ENCODE peak calls at places on chromosomes 3 and 15, in ten cellular contexts. One of them, this sample, is unnamed.

GRCh38 chr3:147813256-147813655 is 404.1 kb downstream of the ZIC1 start:
- DNase-seq in kidney: no peak
- DNase-seq in SJSA1: no peak
- DNase-seq in left ventricle myocardium inferior: no peak
- DNase-seq in IMR-90: no peak
- DNase-seq in GM23248: no peak
- DNase-seq in tibial nerve: no peak
- DNase-seq in GM23338: no peak
- DNase-seq in breast epithelium: no peak
- DNase-seq in neural progenitor cell: no peak
- DNase-seq in this sample: no peak

GRCh38 chr3:128554100-128554464 is 61.1 kb upstream of the GATA2 start:
- DNase-seq in tibial nerve: no peak
- DNase-seq in kidney: no peak
- DNase-seq in SJSA1: peak; percentile 27
- DNase-seq in IMR-90: peak; percentile 79
- DNase-seq in GM23338: no peak
- DNase-seq in GM23248: peak; percentile 50
- DNase-seq in neural progenitor cell: no peak
- DNase-seq in left ventricle myocardium inferior: no peak
- DNase-seq in breast epithelium: peak; percentile 27
- DNase-seq in this sample: no peak

GRCh38 chr3:131730581-131730980 is 227.8 kb upstream of the MRPL3 start:
- DNase-seq in neural progenitor cell: no peak
- DNase-seq in tibial nerve: no peak
- DNase-seq in GM23248: peak; percentile 84
- DNase-seq in breast epithelium: no peak
- DNase-seq in left ventricle myocardium inferior: no peak
- DNase-seq in GM23338: no peak
- DNase-seq in SJSA1: no peak
- DNase-seq in kidney: no peak
- DNase-seq in IMR-90: no peak
- DNase-seq in this sample: no peak

GRCh38 chr15:78264304-78265136 is at the start of gene DNAJA4:
- DNase-seq in GM23248: peak; percentile 59
- DNase-seq in IMR-90: no peak
- DNase-seq in GM23338: peak; percentile 76
- DNase-seq in kidney: peak; percentile 85
- DNase-seq in left ventricle myocardium inferior: peak; percentile 69
- DNase-seq in breast epithelium: peak; percentile 64
- DNase-seq in neural progenitor cell: peak; percentile 17
- DNase-seq in SJSA1: no peak
- DNase-seq in tibial nerve: peak; percentile 23
- DNase-seq in this sample: peak; percentile 68

GRCh38 chr15:48494646-48495045 is 150.9 kb downstream of the FBN1 start:
- DNase-seq in neural progenitor cell: no peak
- DNase-seq in left ventricle myocardium inferior: no peak
- DNase-seq in SJSA1: no peak
- DNase-seq in breast epithelium: no peak
- DNase-seq in IMR-90: peak; percentile 31
- DNase-seq in GM23248: peak; percentile 45
- DNase-seq in kidney: no peak
- DNase-seq in GM23338: no peak
- DNase-seq in tibial nerve: no peak
- DNase-seq in this sample: no peak

GRCh38 chr3:109339714-109340648 is 2.6 kb upstream of the DPPA4 start:
- DNase-seq in left ventricle myocardium inferior: no peak
- DNase-seq in SJSA1: no peak
- DNase-seq in GM23248: no peak
- DNase-seq in breast epithelium: no peak
- DNase-seq in GM23338: peak; percentile 66
- DNase-seq in IMR-90: no peak
- DNase-seq in neural progenitor cell: no peak
- DNase-seq in kidney: no peak
- DNase-seq in tibial nerve: no peak
- DNase-seq in this sample: no peak

GRCh38 chr3:128416578-128417150 is 50.0 kb downstream of the DNAJB8 start:
- DNase-seq in SJSA1: peak; percentile 57
- DNase-seq in neural progenitor cell: no peak
- DNase-seq in left ventricle myocardium inferior: no peak
- DNase-seq in tibial nerve: no peak
- DNase-seq in GM23338: no peak
- DNase-seq in kidney: no peak
- DNase-seq in IMR-90: peak; percentile 71
- DNase-seq in breast epithelium: no peak
- DNase-seq in GM23248: peak; percentile 95
- DNase-seq in this sample: no peak

GRCh38 chr3:157089455-157090221 is 70.3 kb downstream of the CCNL1 start:
- DNase-seq in tibial nerve: no peak
- DNase-seq in kidney: no peak
- DNase-seq in SJSA1: no peak
- DNase-seq in left ventricle myocardium inferior: peak; percentile 29
- DNase-seq in neural progenitor cell: no peak
- DNase-seq in breast epithelium: no peak
- DNase-seq in IMR-90: peak; percentile 71
- DNase-seq in GM23338: peak; percentile 19
- DNase-seq in GM23248: no peak
- DNase-seq in this sample: no peak

GRCh38 chr3:51709004-51709420 is 2.1 kb downstream of the GRM2 start:
- DNase-seq in tibial nerve: no peak
- DNase-seq in GM23248: no peak
- DNase-seq in GM23338: no peak
- DNase-seq in breast epithelium: peak; percentile 38
- DNase-seq in kidney: peak; percentile 61
- DNase-seq in IMR-90: no peak
- DNase-seq in neural progenitor cell: no peak
- DNase-seq in left ventricle myocardium inferior: no peak
- DNase-seq in SJSA1: no peak
- DNase-seq in this sample: no peak

GRCh38 chr3:72318504-72319201 is 529.6 kb downstream of the SHQ1 start:
- DNase-seq in tibial nerve: no peak
- DNase-seq in SJSA1: peak; percentile 81
- DNase-seq in GM23248: no peak
- DNase-seq in GM23338: no peak
- DNase-seq in IMR-90: peak; percentile 53
- DNase-seq in breast epithelium: peak; percentile 66
- DNase-seq in left ventricle myocardium inferior: no peak
- DNase-seq in neural progenitor cell: no peak
- DNase-seq in kidney: no peak
- DNase-seq in this sample: no peak
- H3K27ac ChIP-seq in tibial nerve: no peak overlapping the region
- H3K27ac ChIP-seq in SJSA1: peak overlapping the region; percentile 76
- H3K27ac ChIP-seq in GM23248: peak overlapping the region; percentile 12
- H3K27ac ChIP-seq in GM23338: no peak overlapping the region
- H3K27ac ChIP-seq in IMR-90: peak overlapping the region; percentile 1
- H3K27ac ChIP-seq in breast epithelium: no peak overlapping the region
- H3K27ac ChIP-seq in left ventricle myocardium inferior: peak overlapping the region; percentile 70
- H3K27ac ChIP-seq in neural progenitor cell: no peak overlapping the region
- H3K27ac ChIP-seq in kidney: no peak overlapping the region
- H3K27ac ChIP-seq in this sample: no peak overlapping the region

GRCh38 chr15:74395319-74396145 is 28.1 kb upstream of the CYP11A1 start:
- DNase-seq in GM23338: no peak
- DNase-seq in SJSA1: no peak
- DNase-seq in breast epithelium: no peak
- DNase-seq in IMR-90: no peak
- DNase-seq in neural progenitor cell: no peak
- DNase-seq in tibial nerve: no peak
- DNase-seq in kidney: no peak
- DNase-seq in left ventricle myocardium inferior: no peak
- DNase-seq in GM23248: peak; percentile 40
- DNase-seq in this sample: no peak

GRCh38 chr15:74396445-74397238 is 29.2 kb upstream of the CYP11A1 start:
- DNase-seq in SJSA1: no peak
- DNase-seq in breast epithelium: no peak
- DNase-seq in neural progenitor cell: no peak
- DNase-seq in kidney: no peak
- DNase-seq in IMR-90: peak; percentile 89
- DNase-seq in left ventricle myocardium inferior: no peak
- DNase-seq in GM23338: no peak
- DNase-seq in GM23248: peak; percentile 86
- DNase-seq in tibial nerve: no peak
- DNase-seq in this sample: no peak

GRCh38 chr15:74394090-74394846 is 26.8 kb upstream of the CYP11A1 start:
- DNase-seq in SJSA1: no peak
- DNase-seq in kidney: no peak
- DNase-seq in breast epithelium: no peak
- DNase-seq in left ventricle myocardium inferior: no peak
- DNase-seq in IMR-90: no peak
- DNase-seq in tibial nerve: no peak
- DNase-seq in GM23338: no peak
- DNase-seq in GM23248: no peak
- DNase-seq in neural progenitor cell: no peak
- DNase-seq in this sample: no peak

GRCh38 chr15:74397239-74398068 is 30.0 kb upstream of the CYP11A1 start:
- DNase-seq in IMR-90: no peak
- DNase-seq in GM23248: no peak
- DNase-seq in GM23338: no peak
- DNase-seq in breast epithelium: no peak
- DNase-seq in left ventricle myocardium inferior: no peak
- DNase-seq in neural progenitor cell: no peak
- DNase-seq in kidney: no peak
- DNase-seq in SJSA1: no peak
- DNase-seq in tibial nerve: no peak
- DNase-seq in this sample: no peak

GRCh38 chr15:74396146-74396438 is 28.6 kb upstream of the CYP11A1 start:
- DNase-seq in SJSA1: no peak
- DNase-seq in neural progenitor cell: no peak
- DNase-seq in breast epithelium: no peak
- DNase-seq in tibial nerve: no peak
- DNase-seq in GM23248: peak; percentile 38
- DNase-seq in left ventricle myocardium inferior: no peak
- DNase-seq in GM23338: no peak
- DNase-seq in kidney: no peak
- DNase-seq in IMR-90: no peak
- DNase-seq in this sample: no peak
- H3K27ac ChIP-seq in SJSA1: no peak overlapping the region
- H3K27ac ChIP-seq in neural progenitor cell: no peak overlapping the region
- H3K27ac ChIP-seq in breast epithelium: no peak overlapping the region
- H3K27ac ChIP-seq in tibial nerve: no peak overlapping the region
- H3K27ac ChIP-seq in GM23248: peak overlapping the region; percentile 87
- H3K27ac ChIP-seq in left ventricle myocardium inferior: no peak overlapping the region
- H3K27ac ChIP-seq in GM23338: no peak overlapping the region
- H3K27ac ChIP-seq in kidney: no peak overlapping the region
- H3K27ac ChIP-seq in IMR-90: no peak overlapping the region
- H3K27ac ChIP-seq in this sample: no peak overlapping the region

GRCh38 chr15:41695750-41696436 is 35.7 kb downstream of the MGA start:
- DNase-seq in neural progenitor cell: no peak
- DNase-seq in IMR-90: peak; percentile 73
- DNase-seq in GM23248: peak; percentile 12
- DNase-seq in GM23338: peak; percentile 45
- DNase-seq in SJSA1: peak; percentile 24
- DNase-seq in breast epithelium: no peak
- DNase-seq in kidney: no peak
- DNase-seq in left ventricle myocardium inferior: no peak
- DNase-seq in tibial nerve: no peak
- DNase-seq in this sample: peak; percentile 4
- H3K27ac ChIP-seq in neural progenitor cell: no peak overlapping the region
- H3K27ac ChIP-seq in IMR-90: no peak overlapping the region
- H3K27ac ChIP-seq in GM23248: no peak overlapping the region
- H3K27ac ChIP-seq in GM23338: no peak overlapping the region
- H3K27ac ChIP-seq in SJSA1: no peak overlapping the region
- H3K27ac ChIP-seq in breast epithelium: no peak overlapping the region
- H3K27ac ChIP-seq in kidney: no peak overlapping the region
- H3K27ac ChIP-seq in left ventricle myocardium inferior: no peak overlapping the region
- H3K27ac ChIP-seq in tibial nerve: no peak overlapping the region
- H3K27ac ChIP-seq in this sample: no peak overlapping the region

DNA sequence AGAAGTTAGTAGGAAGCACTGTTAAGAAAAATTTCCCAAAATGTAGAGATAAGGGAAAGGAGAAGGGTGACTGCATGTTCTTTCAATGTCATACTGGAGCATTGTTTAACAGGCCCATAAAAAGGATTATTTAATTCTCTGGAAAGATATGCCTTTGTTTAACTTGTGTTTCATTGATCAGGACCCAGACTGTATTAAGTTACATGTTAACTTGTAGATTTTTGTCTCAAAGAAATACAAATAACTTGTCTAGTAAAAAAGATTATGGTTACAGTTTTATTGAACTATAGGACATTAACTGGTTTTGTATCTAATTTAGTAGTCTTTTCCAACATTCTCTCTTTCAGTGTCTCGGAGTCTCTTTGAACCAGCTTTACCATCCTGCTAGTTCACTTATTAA is 49.7 kb upstream of the LMOD3 start:
- DNase-seq in neural progenitor cell: no peak
- DNase-seq in GM23248: no peak
- DNase-seq in SJSA1: no peak
- DNase-seq in tibial nerve: no peak
- DNase-seq in breast epithelium: no peak
- DNase-seq in kidney: no peak
- DNase-seq in IMR-90: no peak
- DNase-seq in left ventricle myocardium inferior: no peak
- DNase-seq in GM23338: no peak
- DNase-seq in this sample: no peak
- H3K27ac ChIP-seq in neural progenitor cell: no peak overlapping the region
- H3K27ac ChIP-seq in GM23248: no peak overlapping the region
- H3K27ac ChIP-seq in SJSA1: no peak overlapping the region
- H3K27ac ChIP-seq in tibial nerve: no peak overlapping the region
- H3K27ac ChIP-seq in breast epithelium: no peak overlapping the region
- H3K27ac ChIP-seq in kidney: no peak overlapping the region
- H3K27ac ChIP-seq in IMR-90: no peak overlapping the region
- H3K27ac ChIP-seq in left ventricle myocardium inferior: no peak overlapping the region
- H3K27ac ChIP-seq in GM23338: no peak overlapping the region
- H3K27ac ChIP-seq in this sample: no peak overlapping the region

DNA sequence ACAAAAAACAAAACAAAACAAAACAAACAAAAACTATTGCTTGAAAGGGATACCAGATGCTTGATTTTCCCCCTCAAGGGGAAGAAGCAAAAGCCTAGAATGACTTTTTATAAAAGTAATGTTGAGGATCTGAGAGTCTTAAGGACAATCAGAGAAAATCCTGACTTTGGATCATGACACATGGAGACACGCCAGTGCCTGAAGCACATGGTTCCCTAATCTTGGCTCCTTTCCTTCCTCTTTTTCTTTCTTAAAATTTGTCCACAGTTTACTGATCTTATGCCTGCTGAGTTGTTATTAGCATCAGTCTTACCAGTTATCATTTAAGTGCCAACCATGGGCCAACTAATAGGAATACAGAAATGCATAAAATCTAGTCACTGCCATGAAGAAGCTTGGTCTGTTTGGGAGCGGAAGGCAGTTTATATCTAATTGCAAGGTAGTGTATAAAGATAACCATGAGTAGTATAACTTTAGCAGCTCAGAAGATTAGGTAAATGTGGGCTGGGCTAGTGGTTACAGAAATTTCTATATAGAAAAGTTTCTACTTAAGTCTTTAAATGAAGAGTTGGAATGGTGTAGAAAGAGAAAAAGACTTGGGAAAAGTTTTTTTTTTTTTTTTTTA is 6.9 kb downstream of the GLCE start:
- DNase-seq in IMR-90: no peak
- DNase-seq in neural progenitor cell: no peak
- DNase-seq in left ventricle myocardium inferior: no peak
- DNase-seq in tibial nerve: no peak
- DNase-seq in kidney: no peak
- DNase-seq in breast epithelium: no peak
- DNase-seq in SJSA1: no peak
- DNase-seq in GM23248: no peak
- DNase-seq in GM23338: no peak
- DNase-seq in this sample: no peak
- H3K27ac ChIP-seq in IMR-90: no peak overlapping the region
- H3K27ac ChIP-seq in neural progenitor cell: no peak overlapping the region
- H3K27ac ChIP-seq in left ventricle myocardium inferior: no peak overlapping the region
- H3K27ac ChIP-seq in tibial nerve: no peak overlapping the region
- H3K27ac ChIP-seq in kidney: no peak overlapping the region
- H3K27ac ChIP-seq in breast epithelium: no peak overlapping the region
- H3K27ac ChIP-seq in SJSA1: no peak overlapping the region
- H3K27ac ChIP-seq in GM23248: no peak overlapping the region
- H3K27ac ChIP-seq in GM23338: no peak overlapping the region
- H3K27ac ChIP-seq in this sample: no peak overlapping the region

This sample was measured in substantia nigra.